ENCODE peak calls at places on chromosomes 5 and 9, in four cellular contexts. D is ELR, Y is caudate nucleus, H is nephron progenitor cell. I is an unnamed sample.

GRCh38 chr9:124972241-124972770 is 31.4 kb upstream of the GOLGA1 start:
- DNase-seq in D (no peak), Y (no peak), H (no peak), I (no peak)

GRCh38 chr9:5688109-5688508 is 59.2 kb downstream of the RIC1 start:
- DNase-seq in D (peak; percentile 28), Y (no peak), H (no peak), I (no peak)

GRCh38 chr5:1815071-1815786 is 14.0 kb downstream of the NDUFS6 start:
- DNase-seq in D (no peak), Y (no peak), H (no peak), I (no peak)

GRCh38 chr5:39192449-39193160 is 26.8 kb downstream of the FYB1 start:
- DNase-seq in D (no peak), Y (no peak), H (no peak), I (no peak)

GRCh38 chr9:126146254-126147145 is 180.1 kb upstream of the MVB12B start:
- DNase-seq in D (peak; percentile 39), Y (no peak), H (peak; percentile 42), I (peak; percentile 45)

GRCh38 chr5:169442354-169443248 is 141.0 kb upstream of the SPDL1 start:
- DNase-seq in D (no peak), Y (no peak), H (no peak), I (no peak)

GRCh38 chr9:111161015-111161415 is 122.7 kb upstream of the LPAR1 start:
- DNase-seq in D (peak; percentile 83), Y (no peak), H (no peak), I (no peak)

GRCh38 chr9:38697901-38698300 is 22.0 kb downstream of the FAM240B start:
- DNase-seq in D (no peak), Y (no peak), H (no peak), I (no peak)

GRCh38 chr5:131812371-131813160 is 15.7 kb upstream of the FNIP1 start:
- DNase-seq in D (peak; percentile 12), Y (no peak), H (no peak), I (no peak)

GRCh38 chr5:96868603-96869371 is 7.5 kb upstream of the ERAP2 start:
- DNase-seq in D (peak; percentile 82), Y (no peak), H (no peak), I (peak; percentile 17)

GRCh38 chr5:58362135-58362534 is 97.8 kb downstream of the PLK2 start:
- DNase-seq in D (no peak), Y (no peak), H (no peak), I (no peak)

GRCh38 chr5:92801921-92802320 is 779.1 kb downstream of the NR2F1-AS1 start:
- DNase-seq in D (no peak), Y (no peak), H (peak; percentile 19), I (no peak)

GRCh38 chr9:126117631-126118030 is 209.0 kb upstream of the MVB12B start:
- DNase-seq in D (no peak), Y (no peak), H (no peak), I (no peak)

GRCh38 chr5:73031839-73032238 is 76.0 kb downstream of the FCHO2 start:
- DNase-seq in D (peak; percentile 95), Y (no peak), H (no peak), I (peak; percentile 26)

GRCh38 chr5:134477462-134478245 is 47.8 kb upstream of the JADE2 start:
- DNase-seq in D (peak; percentile 22), Y (no peak), H (no peak), I (no peak)

GRCh38 chr5:54194326-54194725 is 116.0 kb downstream of the ARL15 start:
- DNase-seq in D (no peak), Y (no peak), H (no peak), I (no peak)

GRCh38 chr5:151585970-151586369 is 5.2 kb downstream of the FAT2 start:
- DNase-seq in D (peak; percentile 23), Y (no peak), H (no peak), I (peak; percentile 54)

GRCh38 chr9:26369096-26369495 is 523.5 kb downstream of the CAAP1 start:
- DNase-seq in D (peak; percentile 22), Y (no peak), H (no peak), I (no peak)

GRCh38 chr5:9851458-9851857 is 221.3 kb upstream of the TAS2R1 start:
- DNase-seq in D (peak; percentile 96), Y (no peak), H (no peak), I (peak; percentile 24)

GRCh38 chr9:75962186-75963036 is 71.9 kb downstream of the PCSK5 start:
- DNase-seq in D (no peak), Y (no peak), H (no peak), I (no peak)

GRCh38 chr5:176735383-176736265 is 74.7 kb upstream of the UNC5A start:
- DNase-seq in D (no peak), Y (no peak), H (no peak), I (peak; percentile 7)

GRCh38 chr9:14956162-14956561 is 45.9 kb upstream of the FREM1 start:
- DNase-seq in D (no peak), Y (no peak), H (no peak), I (no peak)

GRCh38 chr9:122392284-122392683 is 21.5 kb downstream of the PTGS1 start:
- DNase-seq in D (no peak), Y (no peak), H (no peak), I (no peak)

GRCh38 chr9:135330307-135330631 is 149.3 kb upstream of the PPP1R26 start:
- DNase-seq in D (no peak), Y (no peak), H (no peak), I (peak; percentile 27)

GRCh38 chr9:75658301-75658919 is 232.1 kb upstream of the PCSK5 start:
- DNase-seq in D (no peak), Y (no peak), H (no peak), I (no peak)

GRCh38 chr9:137435980-137436760 is 5.0 kb downstream of the ENTPD8 start:
- DNase-seq in D (peak; percentile 93), Y (no peak), H (peak; percentile 35), I (peak; percentile 89)

GRCh38 chr5:103218164-103218563 is 40.4 kb upstream of the MACIR start:
- DNase-seq in D (peak; percentile 34), Y (no peak), H (no peak), I (no peak)

GRCh38 chr9:105257767-105258166 is 13.3 kb downstream of the SLC44A1 start:
- DNase-seq in D (no peak), Y (no peak), H (no peak), I (no peak)

GRCh38 chr5:124746252-124746915 is at the start of gene ZNF608:
- DNase-seq in D (peak; percentile 28), Y (no peak), H (peak; percentile 34), I (peak; percentile 32)

GRCh38 chr5:74493426-74493825 is 147.1 kb downstream of the ENC1 start:
- DNase-seq in D (peak; percentile 6), Y (no peak), H (no peak), I (no peak)

GRCh38 chr9:100322954-100323536 is 29.7 kb downstream of the TEX10 start:
- DNase-seq in D (peak; percentile 61), Y (no peak), H (peak; percentile 35), I (peak; percentile 48)

GRCh38 chr5:168802337-168802736 is 223.2 kb upstream of the PANK3 start:
- DNase-seq in D (no peak), Y (no peak), H (no peak), I (no peak)

GRCh38 chr5:179986328-179986727 is 78.6 kb upstream of the TBC1D9B start:
- DNase-seq in D (no peak), Y (no peak), H (no peak), I (no peak)

GRCh38 chr5:149118463-149118862 is 22.8 kb upstream of the ABLIM3 start:
- DNase-seq in D (peak; percentile 44), Y (no peak), H (no peak), I (no peak)

GRCh38 chr9:124343533-124344290 is 71.5 kb downstream of the PSMB7 start:
- DNase-seq in D (no peak), Y (no peak), H (no peak), I (no peak)

GRCh38 chr5:172219296-172219695 is 25.3 kb downstream of the EFCAB9 start:
- DNase-seq in D (no peak), Y (no peak), H (no peak), I (no peak)

GRCh38 chr9:69456201-69456600 is 131.2 kb downstream of the ENTREP1 start:
- DNase-seq in D (no peak), Y (no peak), H (no peak), I (no peak)

GRCh38 chr5:66223637-66224036 is 79.5 kb downstream of the SREK1 start:
- DNase-seq in D (peak; percentile 37), Y (no peak), H (no peak), I (peak; percentile 27)

GRCh38 chr5:116510525-116510924 is 64.1 kb downstream of the SEMA6A start:
- DNase-seq in D (no peak), Y (no peak), H (no peak), I (no peak)